ENCODE peak calls at places on chromosomes 2 and 18, in four cellular contexts. U, W, C and G are unnamed samples.

GRCh38 chr2:240374085-240374907 is 61.2 kb upstream of the GPC1 start:
- DNase-seq in W (peak), C (no peak), U (peak), G (peak)

GRCh38 chr18:33697498-33697897 is 119.5 kb downstream of the ASXL3 start:
- DNase-seq in W (no peak), U (no peak), C (no peak), G (no peak)

GRCh38 chr2:66443977-66444855 is 9.3 kb downstream of the MEIS1 start:
- DNase-seq in C (no peak), W (no peak), U (no peak), G (no peak)

GRCh38 chr2:166448106-166448505 is 45.9 kb downstream of the SCN7A start:
- DNase-seq in W (no peak), U (no peak), C (no peak), G (no peak)

GRCh38 chr2:64604929-64605550 is 48.7 kb downstream of the SERTAD2 start:
- DNase-seq in C (no peak), W (peak), U (peak), G (peak)

GRCh38 chr2:238743243-238744068 is 104.4 kb upstream of the TWIST2 start:
- DNase-seq in U (no peak), C (no peak), W (no peak), G (no peak)

GRCh38 chr2:212424090-212424489 is 114.5 kb downstream of the ERBB4 start:
- DNase-seq in U (no peak), W (no peak), C (no peak), G (no peak)

GRCh38 chr18:69469444-69469919 is 68.8 kb downstream of the DOK6 start:
- DNase-seq in U (no peak), W (no peak), C (no peak), G (no peak)

GRCh38 chr18:45755936-45756335 is 32.0 kb downstream of the SLC14A1 start:
- DNase-seq in W (no peak), U (no peak), C (no peak), G (no peak)

GRCh38 chr2:28592481-28592880 is 96.6 kb downstream of the PLB1 start:
- DNase-seq in C (no peak), W (no peak), U (no peak), G (no peak)

GRCh38 chr2:6071536-6071935 is 379.4 kb downstream of the SOX11 start:
- DNase-seq in U (no peak), C (no peak), W (no peak), G (no peak)

GRCh38 chr2:75498907-75499306 is 61.8 kb downstream of the EVA1A start:
- DNase-seq in W (no peak), C (no peak), U (no peak), G (no peak)

GRCh38 chr2:101124684-101125366 is 26.4 kb downstream of the TBC1D8 start:
- DNase-seq in W (peak), U (no peak), C (no peak), G (peak)

GRCh38 chr2:236794074-236794473 is 224.4 kb downstream of the ACKR3 start:
- DNase-seq in U (no peak), C (no peak), W (no peak), G (no peak)

GRCh38 chr2:178523596-178524134 is 43.4 kb downstream of the PLEKHA3 start:
- DNase-seq in U (no peak), C (no peak), W (no peak), G (no peak)

GRCh38 chr18:61596296-61596695 is 263.1 kb downstream of the CDH20 start:
- DNase-seq in U (no peak), C (no peak), W (no peak), G (peak)

GRCh38 chr18:61595615-61596014 is 262.4 kb downstream of the CDH20 start:
- DNase-seq in C (no peak), U (no peak), W (no peak), G (no peak)

GRCh38 chr18:61602836-61603235 is 269.6 kb downstream of the CDH20 start:
- DNase-seq in U (no peak), W (no peak), C (no peak), G (no peak)

GRCh38 chr18:61600422-61600821 is 267.2 kb downstream of the CDH20 start:
- DNase-seq in U (no peak), C (no peak), W (no peak), G (no peak)

GRCh38 chr18:61597321-61597720 is 264.1 kb downstream of the CDH20 start:
- DNase-seq in C (no peak), U (no peak), W (no peak), G (no peak)
- H3K4me3 ChIP-seq in C (no peak), U (no peak), W (no peak), G (no peak)

DNA sequence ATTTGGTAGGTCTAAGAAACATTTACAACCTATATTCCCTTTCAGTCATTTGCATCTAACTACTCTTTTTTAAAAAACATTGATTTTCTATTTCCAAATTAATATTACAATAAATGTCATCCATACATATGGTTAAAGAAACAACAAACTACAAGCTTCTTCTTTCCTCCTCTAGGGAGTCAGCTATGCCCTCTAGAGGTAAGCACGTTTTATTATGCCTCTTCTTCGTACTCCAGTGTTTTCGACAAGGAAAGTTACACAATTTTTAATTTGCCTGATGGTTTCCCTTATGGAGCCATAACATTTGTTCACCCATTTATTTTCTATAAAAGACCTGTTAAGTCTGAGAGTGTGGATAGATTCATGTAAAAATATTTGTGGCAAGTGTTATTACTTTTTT is 183.4 kb upstream of the CDH7 start:
- DNase-seq in U (no peak), W (no peak), C (no peak), G (no peak)
- TF ChIP-seq CTCF in U (no peak), W (no peak), C (no peak), G (no peak)

DNA sequence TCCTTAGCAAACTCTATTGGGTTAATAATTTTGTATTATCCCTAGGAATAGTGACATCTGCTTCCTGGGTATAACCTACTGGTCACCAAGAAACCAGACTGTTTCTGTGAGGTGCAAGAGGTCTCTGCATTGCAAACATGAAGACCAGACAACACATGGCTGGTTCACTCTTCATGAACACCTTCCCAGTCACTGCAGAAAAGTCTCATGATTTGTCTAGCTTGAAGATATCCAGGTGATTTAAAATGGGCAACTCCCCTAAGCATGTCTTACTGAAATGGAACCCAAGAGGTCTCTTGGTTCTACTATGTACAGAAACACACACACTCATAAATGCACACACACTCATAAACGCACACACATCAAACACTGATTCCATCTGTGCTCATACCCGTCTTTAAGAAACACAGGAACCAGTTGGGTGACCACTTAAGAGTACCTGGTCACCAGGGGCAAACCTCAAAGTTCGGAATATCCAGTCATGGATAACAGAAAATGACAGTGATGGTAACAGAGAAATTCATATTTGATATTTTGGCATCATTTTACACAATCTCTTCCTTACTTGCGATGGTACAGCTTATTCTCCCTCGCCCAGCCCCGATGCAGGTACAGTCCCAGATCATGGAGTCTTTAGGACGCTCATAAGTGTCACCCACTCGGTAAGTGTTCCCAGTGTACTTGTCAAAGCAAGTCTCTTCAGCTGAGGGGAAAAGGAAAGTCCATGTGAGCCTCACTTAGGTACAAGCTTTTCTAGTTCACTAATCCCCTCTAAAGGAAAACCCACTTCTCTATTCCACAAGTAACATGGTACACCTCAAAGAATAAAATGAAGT is 2.9 kb downstream of the FN1 start:
- DNase-seq in C (no peak), U (no peak), W (no peak), G (no peak)
- H3K4me3 ChIP-seq in C (no peak), U (peak), W (peak), G (peak)

GRCh38 chr2:241666627-241667400 is 19.8 kb downstream of the DTYMK start:
- DNase-seq in U (no peak), C (no peak), W (no peak), G (no peak)
- TF ChIP-seq CTCF in U (no peak), C (no peak), W (no peak), G (no peak)